ENCODE peak calls at places on chromosomes 13 and 19, in seven cellular contexts. One of them, this sample, is unnamed.

GRCh38 chr19:50568321-50569022 is at the start of gene LRRC4B:
- DNase-seq in upper lobe of right lung: no peak
- DNase-seq in H1: peak
- DNase-seq in AG10803: no peak
- DNase-seq in fibroblast of villous mesenchyme: no peak
- DNase-seq in HAP-1: no peak
- DNase-seq in AG04450: no peak
- DNase-seq in this sample: peak

GRCh38 chr13:109874444-109874920 is 88.1 kb upstream of the IRS2 start:
- DNase-seq in upper lobe of right lung: no peak
- DNase-seq in H1: no peak
- DNase-seq in AG10803: peak
- DNase-seq in fibroblast of villous mesenchyme: peak
- DNase-seq in HAP-1: no peak
- DNase-seq in AG04450: no peak
- DNase-seq in this sample: no peak

GRCh38 chr19:10112037-10112751 is 701 bp downstream of the P2RY11 start:
- DNase-seq in upper lobe of right lung: peak
- DNase-seq in H1: no peak
- DNase-seq in AG10803: peak
- DNase-seq in fibroblast of villous mesenchyme: no peak
- DNase-seq in HAP-1: no peak
- DNase-seq in AG04450: no peak
- DNase-seq in this sample: no peak

GRCh38 chr19:10836478-10837325 is 690 bp upstream of the TMED1 start:
- DNase-seq in upper lobe of right lung: peak
- DNase-seq in H1: no peak
- DNase-seq in AG10803: peak
- DNase-seq in fibroblast of villous mesenchyme: no peak
- DNase-seq in HAP-1: peak
- DNase-seq in AG04450: no peak
- DNase-seq in this sample: no peak

GRCh38 chr19:11359421-11359820 is 4.2 kb downstream of the PLPPR2 start:
- DNase-seq in upper lobe of right lung: no peak
- DNase-seq in H1: no peak
- DNase-seq in AG10803: no peak
- DNase-seq in fibroblast of villous mesenchyme: no peak
- DNase-seq in HAP-1: no peak
- DNase-seq in AG04450: no peak
- DNase-seq in this sample: no peak

GRCh38 chr19:50890422-50891252 is 17.4 kb downstream of the KLK2 start:
- DNase-seq in upper lobe of right lung: no peak
- DNase-seq in H1: no peak
- DNase-seq in AG10803: peak
- DNase-seq in fibroblast of villous mesenchyme: no peak
- DNase-seq in HAP-1: no peak
- DNase-seq in AG04450: no peak
- DNase-seq in this sample: no peak

GRCh38 chr13:28582225-28582891 is 76.6 kb upstream of the POMP start:
- DNase-seq in upper lobe of right lung: no peak
- DNase-seq in H1: no peak
- DNase-seq in AG10803: no peak
- DNase-seq in fibroblast of villous mesenchyme: no peak
- DNase-seq in HAP-1: no peak
- DNase-seq in AG04450: no peak
- DNase-seq in this sample: no peak

GRCh38 chr19:10333758-10334339 is 520 bp upstream of the RAVER1 start:
- DNase-seq in upper lobe of right lung: no peak
- DNase-seq in H1: peak
- DNase-seq in AG10803: no peak
- DNase-seq in fibroblast of villous mesenchyme: no peak
- DNase-seq in HAP-1: no peak
- DNase-seq in AG04450: no peak
- DNase-seq in this sample: peak

GRCh38 chr19:40366697-40367561 is 18.4 kb downstream of the PLD3 start:
- DNase-seq in upper lobe of right lung: peak
- DNase-seq in H1: peak
- DNase-seq in AG10803: no peak
- DNase-seq in fibroblast of villous mesenchyme: peak
- DNase-seq in HAP-1: no peak
- DNase-seq in AG04450: no peak
- DNase-seq in this sample: peak

GRCh38 chr19:35117017-35117570 is 1.5 kb downstream of the FXYD3 start:
- DNase-seq in upper lobe of right lung: no peak
- DNase-seq in H1: no peak
- DNase-seq in AG10803: no peak
- DNase-seq in fibroblast of villous mesenchyme: no peak
- DNase-seq in HAP-1: no peak
- DNase-seq in AG04450: no peak
- DNase-seq in this sample: no peak
- H3K4me3 ChIP-seq in upper lobe of right lung: peak
- H3K4me3 ChIP-seq in H1: no peak
- H3K4me3 ChIP-seq in AG10803: no peak
- H3K4me3 ChIP-seq in fibroblast of villous mesenchyme: no peak
- H3K4me3 ChIP-seq in HAP-1: no peak
- H3K4me3 ChIP-seq in AG04450: no peak
- H3K4me3 ChIP-seq in this sample: no peak

GRCh38 chr13:30376426-30377311 is 45.6 kb upstream of the UBE2L5 start:
- DNase-seq in upper lobe of right lung: no peak
- DNase-seq in H1: no peak
- DNase-seq in AG10803: no peak
- DNase-seq in fibroblast of villous mesenchyme: no peak
- DNase-seq in HAP-1: no peak
- DNase-seq in AG04450: no peak
- DNase-seq in this sample: no peak
- H3K4me3 ChIP-seq in upper lobe of right lung: peak
- H3K4me3 ChIP-seq in H1: no peak
- H3K4me3 ChIP-seq in AG10803: no peak
- H3K4me3 ChIP-seq in fibroblast of villous mesenchyme: no peak
- H3K4me3 ChIP-seq in HAP-1: no peak
- H3K4me3 ChIP-seq in AG04450: no peak
- H3K4me3 ChIP-seq in this sample: no peak

GRCh38 chr19:41887711-41888382 is 4.9 kb downstream of the ARHGEF1 start:
- DNase-seq in upper lobe of right lung: peak
- DNase-seq in H1: peak
- DNase-seq in AG10803: no peak
- DNase-seq in fibroblast of villous mesenchyme: peak
- DNase-seq in HAP-1: no peak
- DNase-seq in AG04450: no peak
- DNase-seq in this sample: no peak
- H3K4me3 ChIP-seq in upper lobe of right lung: peak
- H3K4me3 ChIP-seq in H1: peak
- H3K4me3 ChIP-seq in AG10803: no peak
- H3K4me3 ChIP-seq in fibroblast of villous mesenchyme: no peak
- H3K4me3 ChIP-seq in HAP-1: no peak
- H3K4me3 ChIP-seq in AG04450: no peak
- H3K4me3 ChIP-seq in this sample: no peak

GRCh38 chr13:23575632-23576031 is 5.4 kb downstream of the TNFRSF19 start:
- DNase-seq in upper lobe of right lung: no peak
- DNase-seq in H1: no peak
- DNase-seq in AG10803: no peak
- DNase-seq in fibroblast of villous mesenchyme: no peak
- DNase-seq in HAP-1: no peak
- DNase-seq in AG04450: no peak
- DNase-seq in this sample: no peak

GRCh38 chr13:23579886-23580706 is 9.9 kb downstream of the TNFRSF19 start:
- DNase-seq in upper lobe of right lung: no peak
- DNase-seq in H1: peak
- DNase-seq in AG10803: no peak
- DNase-seq in fibroblast of villous mesenchyme: peak
- DNase-seq in HAP-1: peak
- DNase-seq in AG04450: no peak
- DNase-seq in this sample: peak

GRCh38 chr13:23578411-23579071 is 8.3 kb downstream of the TNFRSF19 start:
- DNase-seq in upper lobe of right lung: peak
- DNase-seq in H1: peak
- DNase-seq in AG10803: peak
- DNase-seq in fibroblast of villous mesenchyme: peak
- DNase-seq in HAP-1: peak
- DNase-seq in AG04450: peak
- DNase-seq in this sample: peak

GRCh38 chr13:23583491-23583890 is 13.3 kb downstream of the TNFRSF19 start:
- DNase-seq in upper lobe of right lung: no peak
- DNase-seq in H1: no peak
- DNase-seq in AG10803: peak
- DNase-seq in fibroblast of villous mesenchyme: no peak
- DNase-seq in HAP-1: no peak
- DNase-seq in AG04450: no peak
- DNase-seq in this sample: no peak

GRCh38 chr13:23579072-23579885 is 9.1 kb downstream of the TNFRSF19 start:
- DNase-seq in upper lobe of right lung: peak
- DNase-seq in H1: peak
- DNase-seq in AG10803: peak
- DNase-seq in fibroblast of villous mesenchyme: peak
- DNase-seq in HAP-1: peak
- DNase-seq in AG04450: peak
- DNase-seq in this sample: peak
- H3K4me3 ChIP-seq in upper lobe of right lung: peak
- H3K4me3 ChIP-seq in H1: peak
- H3K4me3 ChIP-seq in AG10803: peak
- H3K4me3 ChIP-seq in fibroblast of villous mesenchyme: peak
- H3K4me3 ChIP-seq in HAP-1: peak
- H3K4me3 ChIP-seq in AG04450: peak
- H3K4me3 ChIP-seq in this sample: peak

GRCh38 chr19:49419173-49419572 is 4.1 kb downstream of the PTH2 start:
- DNase-seq in upper lobe of right lung: no peak
- DNase-seq in H1: no peak
- DNase-seq in AG10803: no peak
- DNase-seq in fibroblast of villous mesenchyme: no peak
- DNase-seq in HAP-1: no peak
- DNase-seq in AG04450: no peak
- DNase-seq in this sample: no peak
- H3K4me3 ChIP-seq in upper lobe of right lung: no peak
- H3K4me3 ChIP-seq in H1: no peak
- H3K4me3 ChIP-seq in AG10803: no peak
- H3K4me3 ChIP-seq in fibroblast of villous mesenchyme: no peak
- H3K4me3 ChIP-seq in HAP-1: no peak
- H3K4me3 ChIP-seq in AG04450: no peak
- H3K4me3 ChIP-seq in this sample: no peak

GRCh38 chr13:99689955-99690354 is 188.7 kb downstream of the TM9SF2 start:
- DNase-seq in upper lobe of right lung: no peak
- DNase-seq in H1: no peak
- DNase-seq in AG10803: no peak
- DNase-seq in fibroblast of villous mesenchyme: no peak
- DNase-seq in HAP-1: peak
- DNase-seq in AG04450: no peak
- DNase-seq in this sample: peak

GRCh38 chr13:99687728-99688397 is 186.6 kb downstream of the TM9SF2 start:
- DNase-seq in upper lobe of right lung: no peak
- DNase-seq in H1: no peak
- DNase-seq in AG10803: peak
- DNase-seq in fibroblast of villous mesenchyme: no peak
- DNase-seq in HAP-1: no peak
- DNase-seq in AG04450: no peak
- DNase-seq in this sample: peak

GRCh38 chr13:99686157-99686572 is 184.9 kb downstream of the TM9SF2 start:
- DNase-seq in upper lobe of right lung: no peak
- DNase-seq in H1: peak
- DNase-seq in AG10803: peak
- DNase-seq in fibroblast of villous mesenchyme: no peak
- DNase-seq in HAP-1: no peak
- DNase-seq in AG04450: no peak
- DNase-seq in this sample: peak

GRCh38 chr13:99688776-99689175 is 187.5 kb downstream of the TM9SF2 start:
- DNase-seq in upper lobe of right lung: no peak
- DNase-seq in H1: no peak
- DNase-seq in AG10803: no peak
- DNase-seq in fibroblast of villous mesenchyme: no peak
- DNase-seq in HAP-1: no peak
- DNase-seq in AG04450: no peak
- DNase-seq in this sample: no peak

DNA sequence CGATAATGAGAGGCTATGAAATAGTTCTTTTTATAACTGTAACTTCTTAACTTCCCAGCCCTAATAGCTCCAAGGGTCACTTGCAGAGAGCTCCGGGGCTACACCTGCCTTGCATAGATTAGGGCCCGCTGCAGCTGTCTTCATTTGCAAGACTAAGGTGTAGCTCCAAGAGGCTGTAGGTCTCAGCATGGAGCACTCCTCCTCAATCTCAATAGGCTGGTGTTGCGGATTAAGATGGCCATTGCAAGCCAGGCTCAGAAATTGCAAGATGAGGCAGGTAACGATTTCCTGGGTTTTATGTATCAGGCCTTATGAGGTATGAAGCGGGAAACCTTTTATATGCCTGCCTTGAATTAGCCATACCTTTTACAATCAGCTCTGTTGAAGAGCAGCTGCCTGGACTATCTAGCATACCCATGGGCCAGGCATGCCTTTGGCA is 185.7 kb downstream of the TM9SF2 start:
- DNase-seq in upper lobe of right lung: no peak
- DNase-seq in H1: peak
- DNase-seq in AG10803: no peak
- DNase-seq in fibroblast of villous mesenchyme: no peak
- DNase-seq in HAP-1: peak
- DNase-seq in AG04450: no peak
- DNase-seq in this sample: peak
- H3K4me3 ChIP-seq in upper lobe of right lung: no peak
- H3K4me3 ChIP-seq in H1: peak
- H3K4me3 ChIP-seq in AG10803: no peak
- H3K4me3 ChIP-seq in fibroblast of villous mesenchyme: no peak
- H3K4me3 ChIP-seq in HAP-1: no peak
- H3K4me3 ChIP-seq in AG04450: no peak
- H3K4me3 ChIP-seq in this sample: peak

GRCh38 chr13:80239571-80240255 is 101.2 kb downstream of the SPRY2 start:
- DNase-seq in upper lobe of right lung: no peak
- DNase-seq in H1: no peak
- DNase-seq in AG10803: no peak
- DNase-seq in fibroblast of villous mesenchyme: no peak
- DNase-seq in HAP-1: no peak
- DNase-seq in AG04450: no peak
- DNase-seq in this sample: no peak
- H3K4me3 ChIP-seq in upper lobe of right lung: no peak
- H3K4me3 ChIP-seq in H1: no peak
- H3K4me3 ChIP-seq in AG10803: no peak
- H3K4me3 ChIP-seq in fibroblast of villous mesenchyme: no peak
- H3K4me3 ChIP-seq in HAP-1: no peak
- H3K4me3 ChIP-seq in AG04450: no peak
- H3K4me3 ChIP-seq in this sample: no peak

GRCh38 chr13:112209266-112209665 is 142.3 kb downstream of the SOX1 start:
- DNase-seq in upper lobe of right lung: no peak
- DNase-seq in H1: no peak
- DNase-seq in AG10803: no peak
- DNase-seq in fibroblast of villous mesenchyme: no peak
- DNase-seq in HAP-1: no peak
- DNase-seq in AG04450: no peak
- DNase-seq in this sample: no peak

GRCh38 chr13:112210401-112210800 is 143.5 kb downstream of the SOX1 start:
- DNase-seq in upper lobe of right lung: no peak
- DNase-seq in H1: no peak
- DNase-seq in AG10803: no peak
- DNase-seq in fibroblast of villous mesenchyme: no peak
- DNase-seq in HAP-1: no peak
- DNase-seq in AG04450: no peak
- DNase-seq in this sample: peak

GRCh38 chr13:112209731-112210130 is 142.8 kb downstream of the SOX1 start:
- DNase-seq in upper lobe of right lung: no peak
- DNase-seq in H1: no peak
- DNase-seq in AG10803: no peak
- DNase-seq in fibroblast of villous mesenchyme: no peak
- DNase-seq in HAP-1: no peak
- DNase-seq in AG04450: no peak
- DNase-seq in this sample: no peak

GRCh38 chr13:112213467-112214245 is 146.7 kb downstream of the SOX1 start:
- DNase-seq in upper lobe of right lung: peak
- DNase-seq in H1: no peak
- DNase-seq in AG10803: no peak
- DNase-seq in fibroblast of villous mesenchyme: no peak
- DNase-seq in HAP-1: no peak
- DNase-seq in AG04450: no peak
- DNase-seq in this sample: no peak

GRCh38 chr13:112212533-112212932 is 145.6 kb downstream of the SOX1 start:
- DNase-seq in upper lobe of right lung: no peak
- DNase-seq in H1: no peak
- DNase-seq in AG10803: no peak
- DNase-seq in fibroblast of villous mesenchyme: no peak
- DNase-seq in HAP-1: no peak
- DNase-seq in AG04450: no peak
- DNase-seq in this sample: no peak
- H3K4me3 ChIP-seq in upper lobe of right lung: no peak
- H3K4me3 ChIP-seq in H1: no peak
- H3K4me3 ChIP-seq in AG10803: no peak
- H3K4me3 ChIP-seq in fibroblast of villous mesenchyme: no peak
- H3K4me3 ChIP-seq in HAP-1: no peak
- H3K4me3 ChIP-seq in AG04450: no peak
- H3K4me3 ChIP-seq in this sample: no peak